ENCODE peak calls at places on chromosomes 4 and X, in eight cellular contexts. F, O, M, U, R, X, Z and N are unnamed samples.

GRCh38 chr4:67366341-67366861 is 178.9 kb downstream of the CENPC start:
- DNase-seq in F (no peak), O (peak; percentile 15), M (no peak), U (peak; percentile 13), R (no peak), X (no peak), Z (no peak), N (no peak)

GRCh38 chr4:168656946-168657473 is 160.2 kb downstream of the PALLD start:
- DNase-seq in F (no peak), O (no peak), M (no peak), U (no peak), R (no peak), X (no peak), Z (no peak), N (no peak)

GRCh38 chr4:143346208-143346607 is 9.5 kb downstream of the GAB1 start:
- DNase-seq in F (no peak), O (no peak), M (no peak), U (no peak), R (no peak), X (no peak), Z (no peak), N (no peak)

GRCh38 chr4:162163892-162164759 is at the start of gene FSTL5:
- DNase-seq in F (peak; percentile 73), O (no peak), M (peak; percentile 55), U (peak; percentile 95), R (peak; percentile 69), X (peak; percentile 45), Z (peak; percentile 41), N (peak; percentile 74)

GRCh38 chr4:155179216-155179615 is 29.2 kb upstream of the NPY2R start:
- DNase-seq in F (no peak), O (no peak), M (no peak), U (no peak), R (no peak), X (no peak), Z (no peak), N (no peak)

GRCh38 chr4:188008377-188008776 is 12.8 kb downstream of the ZFP42 start:
- DNase-seq in F (no peak), O (no peak), M (no peak), U (peak; percentile 0), R (no peak), X (no peak), Z (no peak), N (peak; percentile 25)

GRCh38 chrX:77527233-77528001 is 80.2 kb downstream of the FGF16 start:
- DNase-seq in F (no peak), O (no peak), M (peak; percentile 25), U (no peak), R (no peak), X (no peak), Z (no peak), N (no peak)

GRCh38 chrX:28491322-28491721 is 95.9 kb upstream of the IL1RAPL1 start:
- DNase-seq in F (no peak), O (no peak), M (no peak), U (no peak), R (no peak), X (no peak), Z (no peak), N (no peak)

GRCh38 chrX:118254611-118255010 is 91.3 kb upstream of the WDR44 start:
- DNase-seq in F (no peak), O (peak; percentile 9), M (no peak), U (peak; percentile 78), R (peak; percentile 54), X (peak; percentile 61), Z (peak; percentile 9), N (peak; percentile 38)

GRCh38 chr4:61922766-61923165 is 722.6 kb downstream of the ADGRL3 start:
- DNase-seq in F (no peak), O (no peak), M (no peak), U (no peak), R (no peak), X (no peak), Z (no peak), N (no peak)

GRCh38 chr4:71110499-71110898 is 117.0 kb downstream of the DCK start:
- DNase-seq in F (no peak), O (no peak), M (no peak), U (no peak), R (peak; percentile 73), X (no peak), Z (no peak), N (no peak)

GRCh38 chr4:169810325-169811323 is 52.9 kb upstream of the HPF1 start:
- DNase-seq in F (no peak), O (peak; percentile 29), M (no peak), U (peak; percentile 91), R (peak; percentile 19), X (peak; percentile 54), Z (no peak), N (peak; percentile 66)

GRCh38 chrX:116972362-116972761 is 509.6 kb upstream of the CT83 start:
- DNase-seq in F (no peak), O (no peak), M (no peak), U (no peak), R (no peak), X (no peak), Z (no peak), N (no peak)

GRCh38 chr4:24824720-24825119 is 29.3 kb downstream of the SOD3 start:
- DNase-seq in F (no peak), O (no peak), M (no peak), U (no peak), R (no peak), X (no peak), Z (no peak), N (no peak)

GRCh38 chr4:99816611-99817309 is at the start of gene DAPP1:
- DNase-seq in F (no peak), O (no peak), M (no peak), U (no peak), R (no peak), X (peak; percentile 78), Z (peak; percentile 93), N (no peak)

GRCh38 chrX:123219916-123220315 is 35.8 kb downstream of the GRIA3 start:
- DNase-seq in F (no peak), O (no peak), M (no peak), U (peak; percentile 14), R (no peak), X (no peak), Z (no peak), N (no peak)

GRCh38 chrX:8191022-8191421 is 20.0 kb upstream of the VCX2 start:
- DNase-seq in F (no peak), O (no peak), M (no peak), U (no peak), R (no peak), X (peak; percentile 69), Z (no peak), N (peak; percentile 1)

GRCh38 chrX:120726294-120726693 is 96.4 kb upstream of the C1GALT1C1 start:
- DNase-seq in F (no peak), O (no peak), M (no peak), U (no peak), R (no peak), X (no peak), Z (no peak), N (no peak)

GRCh38 chrX:47563801-47564315 is 2.9 kb downstream of the ARAF start:
- DNase-seq in F (no peak), O (no peak), M (no peak), U (no peak), R (no peak), X (no peak), Z (no peak), N (no peak)

GRCh38 chr4:2394544-2394943 is 23.9 kb downstream of the ZFYVE28 start:
- DNase-seq in F (no peak), O (no peak), M (no peak), U (no peak), R (no peak), X (no peak), Z (no peak), N (no peak)

GRCh38 chrX:18649498-18649951 is 22.4 kb downstream of the RS1 start:
- DNase-seq in F (no peak), O (no peak), M (peak; percentile 53), U (peak; percentile 63), R (no peak), X (no peak), Z (no peak), N (no peak)

GRCh38 chr4:26003072-26003471 is 89.1 kb downstream of the SMIM20 start:
- DNase-seq in F (no peak), O (no peak), M (no peak), U (no peak), R (no peak), X (no peak), Z (no peak), N (no peak)